ENCODE peak calls at places on chromosomes 1 and 21, in ten cellular contexts. One of them, this sample, is unnamed.
A peak's percentile ranks its signal among the peaks of the same experiment; 100 is the strongest.

GRCh38 chr1:173666646-173667045 is 3.0 kb downstream of the ANKRD45 start:
- DNase-seq in IMR-90: peak; percentile 50
- DNase-seq in PC-3: peak; percentile 95
- DNase-seq in hepatocyte: no peak
- DNase-seq in A549: no peak
- DNase-seq in endothelial cell of umbilical vein: no peak
- DNase-seq in fibroblast of lung: peak; percentile 6
- DNase-seq in PC-9: no peak
- DNase-seq in H9: no peak
- DNase-seq in mesendoderm: no peak
- DNase-seq in this sample: peak; percentile 1

GRCh38 chr21:44083631-44084291 is 23.4 kb upstream of the PWP2 start:
- DNase-seq in IMR-90: no peak
- DNase-seq in PC-3: no peak
- DNase-seq in hepatocyte: no peak
- DNase-seq in A549: no peak
- DNase-seq in endothelial cell of umbilical vein: peak; percentile 85
- DNase-seq in fibroblast of lung: no peak
- DNase-seq in PC-9: no peak
- DNase-seq in H9: no peak
- DNase-seq in mesendoderm: no peak
- DNase-seq in this sample: no peak

GRCh38 chr1:205570796-205571537 is 60.8 kb downstream of the ELK4 start:
- DNase-seq in IMR-90: no peak
- DNase-seq in PC-3: peak; percentile 50
- DNase-seq in hepatocyte: no peak
- DNase-seq in A549: no peak
- DNase-seq in endothelial cell of umbilical vein: no peak
- DNase-seq in fibroblast of lung: no peak
- DNase-seq in PC-9: no peak
- DNase-seq in H9: no peak
- DNase-seq in mesendoderm: no peak
- DNase-seq in this sample: no peak

GRCh38 chr1:43423672-43424550 is 29.8 kb downstream of the HYI start:
- DNase-seq in IMR-90: no peak
- DNase-seq in PC-3: peak; percentile 79
- DNase-seq in hepatocyte: no peak
- DNase-seq in A549: peak; percentile 28
- DNase-seq in endothelial cell of umbilical vein: no peak
- DNase-seq in fibroblast of lung: no peak
- DNase-seq in PC-9: peak; percentile 36
- DNase-seq in H9: no peak
- DNase-seq in mesendoderm: no peak
- DNase-seq in this sample: no peak

GRCh38 chr21:17003221-17003620 is 509.6 kb upstream of the CXADR start:
- DNase-seq in IMR-90: peak; percentile 61
- DNase-seq in PC-3: no peak
- DNase-seq in hepatocyte: no peak
- DNase-seq in A549: peak; percentile 18
- DNase-seq in endothelial cell of umbilical vein: no peak
- DNase-seq in fibroblast of lung: peak; percentile 25
- DNase-seq in PC-9: no peak
- DNase-seq in H9: no peak
- DNase-seq in mesendoderm: peak; percentile 82
- DNase-seq in this sample: peak; percentile 78

GRCh38 chr21:34878501-34878900 is 170.6 kb downstream of the RUNX1 start:
- DNase-seq in IMR-90: no peak
- DNase-seq in PC-3: peak; percentile 96
- DNase-seq in hepatocyte: no peak
- DNase-seq in A549: peak; percentile 77
- DNase-seq in endothelial cell of umbilical vein: no peak
- DNase-seq in fibroblast of lung: no peak
- DNase-seq in PC-9: peak; percentile 29
- DNase-seq in H9: no peak
- DNase-seq in mesendoderm: no peak
- DNase-seq in this sample: peak; percentile 51

GRCh38 chr1:45880930-45881329 is 77.5 kb downstream of the MAST2 start:
- DNase-seq in IMR-90: peak; percentile 75
- DNase-seq in PC-3: no peak
- DNase-seq in hepatocyte: no peak
- DNase-seq in A549: no peak
- DNase-seq in endothelial cell of umbilical vein: no peak
- DNase-seq in fibroblast of lung: peak; percentile 27
- DNase-seq in PC-9: no peak
- DNase-seq in H9: no peak
- DNase-seq in mesendoderm: no peak
- DNase-seq in this sample: peak; percentile 51

GRCh38 chr1:184242507-184242943 is 144.3 kb upstream of the C1orf21 start:
- DNase-seq in IMR-90: peak; percentile 91
- DNase-seq in PC-3: peak; percentile 62
- DNase-seq in hepatocyte: peak; percentile 38
- DNase-seq in A549: no peak
- DNase-seq in endothelial cell of umbilical vein: peak; percentile 69
- DNase-seq in fibroblast of lung: peak; percentile 87
- DNase-seq in PC-9: no peak
- DNase-seq in H9: no peak
- DNase-seq in mesendoderm: peak; percentile 82
- DNase-seq in this sample: peak; percentile 62

GRCh38 chr21:32245971-32246370 is 32.9 kb downstream of the MIS18A start:
- DNase-seq in IMR-90: no peak
- DNase-seq in PC-3: no peak
- DNase-seq in hepatocyte: no peak
- DNase-seq in A549: no peak
- DNase-seq in endothelial cell of umbilical vein: no peak
- DNase-seq in fibroblast of lung: no peak
- DNase-seq in PC-9: no peak
- DNase-seq in H9: no peak
- DNase-seq in mesendoderm: no peak
- DNase-seq in this sample: no peak

GRCh38 chr21:32248616-32249550 is 30.0 kb downstream of the MIS18A start:
- DNase-seq in IMR-90: peak; percentile 4
- DNase-seq in PC-3: no peak
- DNase-seq in hepatocyte: no peak
- DNase-seq in A549: no peak
- DNase-seq in endothelial cell of umbilical vein: peak; percentile 69
- DNase-seq in fibroblast of lung: no peak
- DNase-seq in PC-9: no peak
- DNase-seq in H9: no peak
- DNase-seq in mesendoderm: no peak
- DNase-seq in this sample: no peak

GRCh38 chr21:32249551-32250280 is 29.1 kb downstream of the MIS18A start:
- DNase-seq in IMR-90: no peak
- DNase-seq in PC-3: no peak
- DNase-seq in hepatocyte: no peak
- DNase-seq in A549: no peak
- DNase-seq in endothelial cell of umbilical vein: no peak
- DNase-seq in fibroblast of lung: no peak
- DNase-seq in PC-9: no peak
- DNase-seq in H9: no peak
- DNase-seq in mesendoderm: no peak
- DNase-seq in this sample: no peak

GRCh38 chr21:32241434-32241785 is 37.4 kb downstream of the MIS18A start:
- DNase-seq in IMR-90: no peak
- DNase-seq in PC-3: no peak
- DNase-seq in hepatocyte: no peak
- DNase-seq in A549: no peak
- DNase-seq in endothelial cell of umbilical vein: no peak
- DNase-seq in fibroblast of lung: no peak
- DNase-seq in PC-9: no peak
- DNase-seq in H9: no peak
- DNase-seq in mesendoderm: no peak
- DNase-seq in this sample: no peak

GRCh38 chr21:32246571-32246970 is 32.3 kb downstream of the MIS18A start:
- DNase-seq in IMR-90: no peak
- DNase-seq in PC-3: no peak
- DNase-seq in hepatocyte: no peak
- DNase-seq in A549: no peak
- DNase-seq in endothelial cell of umbilical vein: no peak
- DNase-seq in fibroblast of lung: no peak
- DNase-seq in PC-9: no peak
- DNase-seq in H9: no peak
- DNase-seq in mesendoderm: no peak
- DNase-seq in this sample: no peak
- H3K4me2 ChIP-seq in IMR-90: no peak overlapping the region
- H3K4me2 ChIP-seq in PC-3: no peak overlapping the region
- H3K4me2 ChIP-seq in hepatocyte: no peak overlapping the region
- H3K4me2 ChIP-seq in A549: no peak overlapping the region
- H3K4me2 ChIP-seq in endothelial cell of umbilical vein: no peak overlapping the region
- H3K4me2 ChIP-seq in fibroblast of lung: no peak overlapping the region
- H3K4me2 ChIP-seq in PC-9: no peak overlapping the region
- H3K4me2 ChIP-seq in H9: no peak overlapping the region
- H3K4me2 ChIP-seq in mesendoderm: no peak overlapping the region
- H3K4me2 ChIP-seq in this sample: no peak overlapping the region

GRCh38 chr1:101284021-101284420 is 47.2 kb downstream of the S1PR1 start:
- DNase-seq in IMR-90: no peak
- DNase-seq in PC-3: no peak
- DNase-seq in hepatocyte: no peak
- DNase-seq in A549: no peak
- DNase-seq in endothelial cell of umbilical vein: no peak
- DNase-seq in fibroblast of lung: no peak
- DNase-seq in PC-9: no peak
- DNase-seq in H9: no peak
- DNase-seq in mesendoderm: no peak
- DNase-seq in this sample: no peak
- H3K4me2 ChIP-seq in IMR-90: no peak overlapping the region
- H3K4me2 ChIP-seq in PC-3: no peak overlapping the region
- H3K4me2 ChIP-seq in hepatocyte: peak overlapping the region; percentile 11
- H3K4me2 ChIP-seq in A549: no peak overlapping the region
- H3K4me2 ChIP-seq in endothelial cell of umbilical vein: no peak overlapping the region
- H3K4me2 ChIP-seq in fibroblast of lung: no peak overlapping the region
- H3K4me2 ChIP-seq in PC-9: no peak overlapping the region
- H3K4me2 ChIP-seq in H9: no peak overlapping the region
- H3K4me2 ChIP-seq in mesendoderm: no peak overlapping the region
- H3K4me2 ChIP-seq in this sample: no peak overlapping the region

GRCh38 chr1:155694167-155694566 is 5.3 kb downstream of the DAP3 start:
- DNase-seq in IMR-90: no peak
- DNase-seq in PC-3: no peak
- DNase-seq in hepatocyte: no peak
- DNase-seq in A549: no peak
- DNase-seq in endothelial cell of umbilical vein: no peak
- DNase-seq in fibroblast of lung: no peak
- DNase-seq in PC-9: no peak
- DNase-seq in H9: no peak
- DNase-seq in mesendoderm: no peak
- DNase-seq in this sample: no peak

GRCh38 chr1:155696524-155696923 is 7.6 kb downstream of the DAP3 start:
- DNase-seq in IMR-90: no peak
- DNase-seq in PC-3: no peak
- DNase-seq in hepatocyte: no peak
- DNase-seq in A549: no peak
- DNase-seq in endothelial cell of umbilical vein: no peak
- DNase-seq in fibroblast of lung: no peak
- DNase-seq in PC-9: no peak
- DNase-seq in H9: no peak
- DNase-seq in mesendoderm: no peak
- DNase-seq in this sample: no peak

GRCh38 chr1:155695608-155696007 is 6.7 kb downstream of the DAP3 start:
- DNase-seq in IMR-90: no peak
- DNase-seq in PC-3: no peak
- DNase-seq in hepatocyte: no peak
- DNase-seq in A549: no peak
- DNase-seq in endothelial cell of umbilical vein: no peak
- DNase-seq in fibroblast of lung: no peak
- DNase-seq in PC-9: no peak
- DNase-seq in H9: no peak
- DNase-seq in mesendoderm: no peak
- DNase-seq in this sample: no peak

GRCh38 chr1:155697046-155697445 is 8.2 kb downstream of the DAP3 start:
- DNase-seq in IMR-90: no peak
- DNase-seq in PC-3: no peak
- DNase-seq in hepatocyte: no peak
- DNase-seq in A549: no peak
- DNase-seq in endothelial cell of umbilical vein: no peak
- DNase-seq in fibroblast of lung: no peak
- DNase-seq in PC-9: no peak
- DNase-seq in H9: no peak
- DNase-seq in mesendoderm: no peak
- DNase-seq in this sample: no peak

GRCh38 chr1:155695107-155695506 is 6.2 kb downstream of the DAP3 start:
- DNase-seq in IMR-90: no peak
- DNase-seq in PC-3: peak; percentile 48
- DNase-seq in hepatocyte: no peak
- DNase-seq in A549: no peak
- DNase-seq in endothelial cell of umbilical vein: no peak
- DNase-seq in fibroblast of lung: no peak
- DNase-seq in PC-9: no peak
- DNase-seq in H9: no peak
- DNase-seq in mesendoderm: no peak
- DNase-seq in this sample: no peak
- H3K4me2 ChIP-seq in IMR-90: peak overlapping the region; percentile 6
- H3K4me2 ChIP-seq in PC-3: no peak overlapping the region
- H3K4me2 ChIP-seq in hepatocyte: no peak overlapping the region
- H3K4me2 ChIP-seq in A549: no peak overlapping the region
- H3K4me2 ChIP-seq in endothelial cell of umbilical vein: no peak overlapping the region
- H3K4me2 ChIP-seq in fibroblast of lung: no peak overlapping the region
- H3K4me2 ChIP-seq in PC-9: no peak overlapping the region
- H3K4me2 ChIP-seq in H9: no peak overlapping the region
- H3K4me2 ChIP-seq in mesendoderm: no peak overlapping the region
- H3K4me2 ChIP-seq in this sample: no peak overlapping the region

GRCh38 chr1:55716610-55717009 is 501.4 kb upstream of the USP24 start:
- DNase-seq in IMR-90: peak; percentile 78
- DNase-seq in PC-3: no peak
- DNase-seq in hepatocyte: no peak
- DNase-seq in A549: no peak
- DNase-seq in endothelial cell of umbilical vein: no peak
- DNase-seq in fibroblast of lung: peak; percentile 71
- DNase-seq in PC-9: no peak
- DNase-seq in H9: no peak
- DNase-seq in mesendoderm: no peak
- DNase-seq in this sample: peak; percentile 89

GRCh38 chr1:55717111-55717510 is 501.9 kb upstream of the USP24 start:
- DNase-seq in IMR-90: peak; percentile 83
- DNase-seq in PC-3: peak; percentile 12
- DNase-seq in hepatocyte: no peak
- DNase-seq in A549: no peak
- DNase-seq in endothelial cell of umbilical vein: no peak
- DNase-seq in fibroblast of lung: peak; percentile 61
- DNase-seq in PC-9: no peak
- DNase-seq in H9: no peak
- DNase-seq in mesendoderm: no peak
- DNase-seq in this sample: peak; percentile 47

GRCh38 chr1:55716151-55716550 is 501.0 kb upstream of the USP24 start:
- DNase-seq in IMR-90: peak; percentile 61
- DNase-seq in PC-3: no peak
- DNase-seq in hepatocyte: no peak
- DNase-seq in A549: no peak
- DNase-seq in endothelial cell of umbilical vein: peak; percentile 30
- DNase-seq in fibroblast of lung: peak; percentile 49
- DNase-seq in PC-9: no peak
- DNase-seq in H9: no peak
- DNase-seq in mesendoderm: no peak
- DNase-seq in this sample: peak; percentile 72

GRCh38 chr1:55720243-55720642 is 505.1 kb upstream of the USP24 start:
- DNase-seq in IMR-90: peak; percentile 42
- DNase-seq in PC-3: no peak
- DNase-seq in hepatocyte: peak; percentile 31
- DNase-seq in A549: no peak
- DNase-seq in endothelial cell of umbilical vein: no peak
- DNase-seq in fibroblast of lung: peak; percentile 72
- DNase-seq in PC-9: no peak
- DNase-seq in H9: no peak
- DNase-seq in mesendoderm: no peak
- DNase-seq in this sample: no peak

DNA sequence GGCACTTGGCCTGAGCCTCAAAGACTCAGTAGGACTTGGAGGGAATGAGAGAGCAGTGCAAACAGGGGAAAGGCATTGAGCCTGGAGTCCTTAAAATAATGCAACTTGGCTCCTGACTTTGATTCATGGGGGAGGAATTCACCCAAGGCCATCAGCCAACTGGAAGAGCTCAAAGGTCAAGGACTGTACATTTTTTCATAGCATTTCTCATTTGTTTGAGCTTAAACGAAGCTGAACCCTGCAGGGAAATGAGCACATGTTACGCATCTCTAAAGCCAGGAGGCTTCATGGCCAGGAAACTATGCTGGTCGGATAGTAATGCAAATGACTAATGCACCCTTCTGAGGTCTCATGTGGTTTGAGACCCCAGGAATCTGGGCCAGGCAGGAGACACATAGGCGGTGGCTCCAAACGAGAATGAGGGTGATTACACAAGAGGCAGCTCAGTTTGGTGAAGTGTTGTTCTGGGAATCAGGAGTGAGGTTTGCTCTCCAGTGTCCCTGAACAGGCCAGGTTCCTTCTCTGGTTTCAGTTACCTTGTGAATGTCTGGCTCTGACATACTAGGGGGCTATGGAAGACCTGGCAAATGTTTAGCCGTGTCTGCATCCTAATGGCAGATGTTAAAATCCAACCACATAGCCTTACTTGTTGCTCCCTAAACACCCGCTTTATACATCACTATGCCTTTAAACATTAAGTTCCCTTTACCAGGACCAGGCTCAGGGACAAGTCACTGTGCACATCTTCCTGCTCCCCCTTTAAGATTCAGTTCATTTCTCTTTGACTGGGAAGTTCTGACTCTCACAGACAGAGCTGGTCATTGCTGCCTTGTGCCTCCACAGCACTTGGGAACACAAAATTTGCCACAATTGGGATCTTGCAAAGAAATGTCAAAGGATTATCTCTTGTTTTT is 503.9 kb upstream of the USP24 start:
- DNase-seq in IMR-90: peak; percentile 100
- DNase-seq in PC-3: peak; percentile 93
- DNase-seq in hepatocyte: peak; percentile 65
- DNase-seq in A549: peak; percentile 68
- DNase-seq in endothelial cell of umbilical vein: no peak
- DNase-seq in fibroblast of lung: peak; percentile 100
- DNase-seq in PC-9: peak; percentile 85
- DNase-seq in H9: peak; percentile 28
- DNase-seq in mesendoderm: peak; percentile 34
- DNase-seq in this sample: peak; percentile 100
- H3K4me2 ChIP-seq in IMR-90: peak overlapping the region; percentile 7
- H3K4me2 ChIP-seq in PC-3: peak overlapping the region; percentile 21
- H3K4me2 ChIP-seq in hepatocyte: no peak overlapping the region
- H3K4me2 ChIP-seq in A549: peak overlapping the region; percentile 51
- H3K4me2 ChIP-seq in endothelial cell of umbilical vein: no peak overlapping the region
- H3K4me2 ChIP-seq in fibroblast of lung: peak overlapping the region; percentile 16
- H3K4me2 ChIP-seq in PC-9: peak overlapping the region; percentile 58
- H3K4me2 ChIP-seq in H9: no peak overlapping the region
- H3K4me2 ChIP-seq in mesendoderm: no peak overlapping the region
- H3K4me2 ChIP-seq in this sample: peak overlapping the region; percentile 58

This sample was measured in astrocyte.